ENCODE peak calls at places on chromosomes 2 and 18, in nine cellular contexts. I is ovary, J is heart left ventricle, H is transverse colon, C is stomach, X is IMR-90, N is HCT116, O is GM12878, L is body of pancreas. S is an unnamed sample. For H3K27me3, the result is how much of the 10 kb centered on the place peaks cover.

GRCh38 chr2:239955086-239955988 is 69.8 kb downstream of the NDUFA10 start:
- DNase-seq in X (no peak), J (no peak), I (no peak), H (no peak), C (no peak), O (no peak), L (no peak), N (no peak), S (no peak)

GRCh38 chr2:96839288-96839874 is 4.4 kb downstream of the ANKRD23 start:
- DNase-seq in H (peak), O (no peak), L (peak), J (peak), N (no peak), I (peak), C (peak), X (no peak), S (no peak)

GRCh38 chr2:393711-394696 is 106.1 kb upstream of the ALKAL2 start:
- DNase-seq in J (no peak), C (no peak), O (no peak), N (no peak), X (no peak), H (peak), L (no peak), I (no peak), S (no peak)

GRCh38 chr18:79544386-79544963 is 135.1 kb upstream of the CTDP1 start:
- DNase-seq in I (no peak), H (no peak), O (no peak), L (no peak), X (no peak), C (peak), N (no peak), J (no peak), S (no peak)

GRCh38 chr2:109711230-109712125 is 82.6 kb upstream of the RGPD5 start:
- DNase-seq in C (no peak), X (no peak), H (no peak), L (no peak), N (no peak), I (no peak), O (no peak), J (no peak), S (no peak)

GRCh38 chr18:49494660-49495059 is 7.6 kb upstream of the C18orf32 start:
- DNase-seq in X (no peak), H (no peak), C (no peak), I (no peak), L (no peak), J (no peak), O (no peak), N (no peak), S (no peak)

GRCh38 chr18:34658101-34658500 is 52.0 kb upstream of the DTNA start:
- DNase-seq in I (no peak), O (no peak), C (no peak), H (no peak), L (no peak), J (no peak), X (no peak), N (no peak), S (no peak)

GRCh38 chr2:196967126-196967525 is 40.6 kb upstream of the PGAP1 start:
- DNase-seq in L (no peak), X (peak), N (no peak), C (no peak), O (no peak), J (no peak), I (no peak), H (no peak), S (no peak)

GRCh38 chr18:23259701-23260661 is 124.7 kb downstream of the CABLES1 start:
- DNase-seq in L (peak), X (peak), C (peak), J (peak), N (no peak), H (peak), I (peak), O (no peak), S (peak)

GRCh38 chr2:195575879-195576391 is 81.1 kb upstream of the SLC39A10 start:
- DNase-seq in X (peak), O (no peak), I (no peak), C (no peak), H (peak), N (peak), J (no peak), L (peak), S (no peak)

GRCh38 chr2:201130524-201131186 is 14.7 kb downstream of the CFLAR start:
- DNase-seq in N (no peak), C (no peak), O (no peak), I (no peak), X (peak), L (no peak), H (no peak), J (peak), S (no peak)

GRCh38 chr2:171958475-171958874 is 36.2 kb downstream of the HAT1 start:
- DNase-seq in X (peak), C (no peak), J (no peak), L (no peak), I (no peak), O (no peak), N (no peak), H (no peak), S (no peak)

GRCh38 chr2:11625671-11626070 is 44.3 kb downstream of the NTSR2 start:
- DNase-seq in X (no peak), H (no peak), N (no peak), O (no peak), L (no peak), J (no peak), I (no peak), C (no peak), S (no peak)

GRCh38 chr18:51361130-51361860 is 163.8 kb upstream of the MEX3C start:
- DNase-seq in J (no peak), L (no peak), I (no peak), O (peak), N (no peak), H (no peak), X (no peak), C (no peak), S (no peak)

GRCh38 chr2:54984476-54984875 is 65.8 kb downstream of the RTN4 start:
- DNase-seq in L (no peak), H (no peak), N (no peak), C (no peak), I (no peak), J (no peak), O (no peak), X (no peak), S (no peak)

GRCh38 chr2:112138143-112139032 is at the start of gene FBLN7:
- DNase-seq in O (no peak), L (no peak), N (no peak), H (no peak), C (no peak), X (no peak), I (no peak), J (no peak), S (no peak)

GRCh38 chr2:19363474-19363778 is 5.0 kb upstream of the OSR1 start:
- DNase-seq in I (no peak), L (no peak), C (no peak), H (no peak), O (no peak), N (no peak), J (no peak), X (no peak), S (no peak)

GRCh38 chr2:28528206-28528605 is 32.3 kb downstream of the PLB1 start:
- DNase-seq in O (no peak), L (no peak), I (no peak), H (no peak), X (no peak), C (no peak), N (no peak), J (peak), S (no peak)

GRCh38 chr2:28532399-28532798 is 36.5 kb downstream of the PLB1 start:
- DNase-seq in I (no peak), N (no peak), L (no peak), X (no peak), H (no peak), C (no peak), O (no peak), J (no peak), S (no peak)

GRCh38 chr2:28534817-28535216 is 39.0 kb downstream of the PLB1 start:
- DNase-seq in H (no peak), I (no peak), J (no peak), N (no peak), L (no peak), O (no peak), C (no peak), X (no peak), S (no peak)

GRCh38 chr2:28530785-28531184 is 34.9 kb downstream of the PLB1 start:
- DNase-seq in X (no peak), L (no peak), C (no peak), H (no peak), N (no peak), O (no peak), J (no peak), I (no peak), S (no peak)

GRCh38 chr2:28533021-28533420 is 37.2 kb downstream of the PLB1 start:
- DNase-seq in H (no peak), C (no peak), L (no peak), N (no peak), O (no peak), X (no peak), I (no peak), J (no peak), S (no peak)
- TF ChIP-seq POLR2A in H (no peak), C (no peak), L (no peak), N (no peak), O (no peak), X (no peak), I (no peak), J (no peak), S (no peak)

GRCh38 chr18:48061781-48062570 is 131.5 kb upstream of the SMAD2 start:
- DNase-seq in H (no peak), O (no peak), N (no peak), X (no peak), L (no peak), I (peak), J (no peak), C (no peak), S (no peak)
- H3K27me3 ChIP-seq in H (under half), O (under half), N (under half), X (under half), L (under half), I (under half), J (under half), C (under half), S (under half)

GRCh38 chr2:206766057-206766930 is 888 bp downstream of the FASTKD2 start:
- DNase-seq in I (no peak), H (no peak), L (no peak), J (no peak), O (no peak), C (no peak), X (no peak), N (no peak), S (no peak)

GRCh38 chr2:206765242-206766056 is at the start of the genes FASTKD2 and MDH1B:
- DNase-seq in N (peak), H (peak), O (peak), J (peak), L (peak), C (peak), I (peak), X (peak), S (peak)

GRCh38 chr2:206764673-206765241 is 371 bp downstream of the MDH1B start:
- DNase-seq in N (no peak), I (no peak), L (no peak), J (no peak), O (no peak), X (peak), C (no peak), H (no peak), S (no peak)
- TF ChIP-seq POLR2A in N (no peak), I (peak), L (no peak), J (no peak), O (no peak), X (no peak), C (no peak), H (no peak), S (no peak)

GRCh38 chr2:2728635-2729034 is 397.6 kb upstream of the MYT1L start:
- DNase-seq in J (no peak), H (no peak), X (no peak), C (no peak), N (no peak), L (no peak), I (no peak), O (no peak), S (no peak)
- H3K27me3 ChIP-seq in J (under half), H (under half), X (under half), C (under half), N (under half), L (under half), I (under half), O (under half), S (under half)

DNA sequence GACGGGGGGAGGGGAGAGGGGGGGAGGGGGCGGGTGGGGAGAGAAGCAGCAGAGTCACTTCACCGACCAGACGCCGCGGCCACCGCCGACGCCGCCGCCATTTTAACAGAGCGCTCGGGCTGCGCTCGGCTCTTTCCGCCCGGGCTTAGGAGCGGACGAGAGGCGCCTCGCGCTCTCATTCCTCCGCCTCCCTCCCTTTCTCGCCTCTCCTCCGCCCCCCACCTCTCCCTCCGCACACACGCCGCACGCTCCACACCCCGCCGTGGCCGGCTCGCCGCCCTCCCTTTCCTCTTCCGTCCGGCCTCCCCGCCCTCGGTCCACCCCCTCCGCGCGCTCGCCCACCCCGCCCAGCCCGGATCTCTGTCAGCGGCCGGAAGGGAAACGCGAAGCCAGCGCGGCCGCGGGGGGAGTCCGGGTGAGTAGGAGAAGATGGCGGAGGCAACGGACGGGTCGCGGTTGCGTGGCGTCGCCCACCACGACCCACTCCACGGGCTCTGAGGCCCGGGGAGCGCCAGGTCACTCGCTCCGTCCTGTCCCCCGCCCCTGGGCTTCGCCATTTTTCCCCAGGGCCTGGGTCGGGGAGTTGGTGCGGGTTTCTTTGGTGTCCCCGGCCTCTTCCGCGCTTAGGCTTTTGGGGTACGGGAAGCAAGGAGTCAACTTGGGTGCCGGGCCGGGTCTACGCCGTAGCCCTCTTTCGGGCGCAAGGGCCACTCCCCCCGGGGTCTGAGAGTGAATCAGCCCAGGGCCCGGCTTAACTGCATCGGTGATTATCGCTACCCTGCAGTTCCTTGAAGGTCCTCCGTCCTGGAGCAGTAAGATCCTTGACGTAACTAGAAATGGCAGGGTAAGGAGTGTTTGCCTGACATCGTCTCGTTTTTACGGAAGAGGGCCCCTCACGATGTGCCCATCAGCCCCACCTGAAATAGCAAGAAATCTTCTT is at the start of gene USP34:
- DNase-seq in H (peak), J (peak), I (peak), N (peak), C (peak), X (peak), L (peak), O (peak), S (peak)
- TF ChIP-seq POLR2A in H (peak), J (peak), I (peak), N (peak), C (no peak), X (peak), L (peak), O (peak), S (peak)

DNA sequence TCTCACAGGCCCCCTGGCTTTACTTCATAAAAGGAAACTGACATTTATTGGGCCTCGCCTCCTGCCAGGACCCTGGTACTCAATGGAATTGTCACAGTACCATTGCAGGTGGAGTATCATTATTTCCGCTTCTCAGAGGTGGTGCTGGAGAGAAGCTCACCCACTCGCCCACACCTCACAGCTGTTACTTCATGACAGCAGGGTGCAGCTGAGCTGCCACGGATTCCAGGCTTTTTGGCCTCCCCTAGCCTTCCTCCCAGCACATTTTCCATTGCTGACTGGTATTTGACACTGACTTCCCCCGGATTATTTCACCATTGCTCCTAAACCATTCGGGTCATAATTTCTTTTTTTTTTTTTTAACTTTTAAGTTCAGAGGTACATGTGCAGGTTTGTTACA is 56.6 kb downstream of the NXPH2 start:
- DNase-seq in J (no peak), X (no peak), H (no peak), O (no peak), L (no peak), I (no peak), C (no peak), N (no peak), S (no peak)
- H3K27me3 ChIP-seq in J (under half), X (under half), H (under half), O (under half), L (under half), I (under half), C (under half), N (under half), S (under half)

DNA sequence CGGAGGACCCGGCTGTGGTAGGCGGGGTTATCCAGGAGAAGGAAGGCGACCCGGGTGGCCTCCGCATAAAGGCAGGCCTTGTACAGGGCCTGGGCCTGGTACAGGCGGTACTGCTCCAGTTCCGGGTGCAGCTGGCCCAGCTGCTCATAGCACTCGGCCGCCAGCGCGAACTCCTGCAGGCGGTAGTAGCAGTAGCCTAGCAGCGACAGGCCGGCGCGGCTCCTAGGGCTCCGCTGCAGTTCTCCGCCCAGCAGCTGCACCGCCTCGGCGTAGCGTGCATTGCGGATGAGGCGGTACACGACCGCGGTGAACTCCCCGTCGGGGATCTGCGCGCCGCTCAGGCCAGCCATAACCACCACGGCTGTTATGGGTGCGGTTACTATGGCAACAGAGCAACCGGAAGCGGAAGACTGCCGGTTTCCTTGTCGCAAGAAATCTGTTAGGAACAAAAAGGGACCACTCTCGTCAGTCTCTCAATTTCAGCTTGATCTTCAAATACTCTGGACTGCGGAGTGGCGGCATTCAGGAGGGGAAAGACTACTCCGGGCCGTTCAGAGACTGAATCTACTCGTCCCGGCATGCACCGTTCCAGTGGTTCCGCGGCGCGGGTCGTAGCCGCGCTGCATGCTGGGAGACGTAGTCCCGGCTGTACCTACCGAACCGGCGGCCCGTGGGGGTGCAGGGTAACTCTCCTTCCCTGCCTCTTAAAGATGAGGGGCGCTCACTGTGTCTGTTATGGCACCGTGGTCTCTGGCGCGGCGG is 160.0 kb downstream of the AGPS start:
- DNase-seq in I (peak), N (peak), C (peak), X (peak), H (peak), J (peak), O (peak), L (peak), S (peak)
- TF ChIP-seq POLR2A in I (peak), N (peak), C (no peak), X (no peak), H (peak), J (no peak), O (peak), L (peak), S (no peak)

GRCh38 chr2:217858519-217859466 is 144.0 kb downstream of the TNS1 start:
- DNase-seq in I (peak), H (peak), X (peak), L (peak), N (no peak), C (peak), J (peak), O (no peak), S (peak)
- H3K27me3 ChIP-seq in I (under half), H (under half), X (under half), L (under half), N (under half), C (under half), J (under half), O (under half), S (under half)

S was measured in prostate gland.